ENCODE peak calls at places on chromosomes 7 and 10, in four cellular contexts. L is B cell, I is K562, W is mesothelial cell of epicardium. E is an unnamed sample.

GRCh38 chr10:114648368-114648767 is 9.7 kb downstream of the ABLIM1 start:
- DNase-seq in I (no peak), L (no peak), W (no peak), E (no peak)

GRCh38 chr10:134205-134742 is 981 bp upstream of the ZMYND11 start:
- DNase-seq in I (no peak), L (peak; percentile 39), W (peak; percentile 57), E (no peak)

GRCh38 chr7:116906391-116906790 is 44.0 kb downstream of the CAPZA2 start:
- DNase-seq in L (no peak), W (no peak), I (no peak), E (no peak)

GRCh38 chr10:103278862-103279298 is 1.9 kb downstream of the INA start:
- DNase-seq in I (peak; percentile 19), W (peak; percentile 82), L (no peak), E (peak; percentile 65)

GRCh38 chr10:21978191-21978862 is 25.2 kb downstream of the DNAJC1 start:
- DNase-seq in W (no peak), L (no peak), I (no peak), E (no peak)

GRCh38 chr7:25098096-25099046 is 26.7 kb downstream of the CYCS start:
- DNase-seq in W (peak; percentile 44), I (peak; percentile 73), L (peak; percentile 69), E (peak; percentile 77)

GRCh38 chr7:127879436-127879835 is 151.8 kb downstream of the LRRC4 start:
- DNase-seq in I (peak; percentile 34), L (no peak), W (no peak), E (no peak)

GRCh38 chr10:77622822-77623410 is 14.7 kb downstream of the KCNMA1 start:
- DNase-seq in W (no peak), L (no peak), I (no peak), E (no peak)

GRCh38 chr7:19773361-19773760 is at the start of gene TMEM196:
- DNase-seq in I (no peak), W (no peak), L (no peak), E (no peak)

GRCh38 chr7:111030358-111030735 is 60.6 kb upstream of the LRRN3 start:
- DNase-seq in I (no peak), L (no peak), W (no peak), E (no peak)

GRCh38 chr7:111866787-111867186 is 304.5 kb upstream of the IMMP2L start:
- DNase-seq in I (no peak), W (no peak), L (no peak), E (no peak)

GRCh38 chr10:95655571-95656290 is 780 bp downstream of the ALDH18A1 start:
- DNase-seq in I (peak; percentile 17), W (peak; percentile 51), L (no peak), E (peak; percentile 32)

GRCh38 chr7:151863386-151864079 is 13.4 kb downstream of the PRKAG2 start:
- DNase-seq in L (no peak), I (no peak), W (no peak), E (no peak)

GRCh38 chr7:71497233-71497946 is 365.4 kb downstream of the GALNT17 start:
- DNase-seq in L (no peak), W (no peak), I (no peak), E (no peak)

GRCh38 chr7:14924398-14924797 is 21.8 kb upstream of the DGKB start:
- DNase-seq in L (no peak), I (no peak), W (no peak), E (no peak)

GRCh38 chr10:103885617-103886016 is 30.2 kb upstream of the SH3PXD2A start:
- DNase-seq in I (no peak), W (no peak), L (no peak), E (no peak)

GRCh38 chr10:44023517-44023916 is 361.4 kb downstream of the CXCL12 start:
- DNase-seq in I (no peak), L (no peak), W (no peak), E (no peak)

GRCh38 chr7:12062062-12062461 is 149.0 kb upstream of the TMEM106B start:
- DNase-seq in L (no peak), W (no peak), I (peak; percentile 5), E (no peak)

GRCh38 chr7:127901895-127902703 is 129.1 kb downstream of the LRRC4 start:
- DNase-seq in L (no peak), W (no peak), I (no peak), E (no peak)

GRCh38 chr10:114518401-114519305 is 114.4 kb upstream of the AFAP1L2 start:
- DNase-seq in I (no peak), L (no peak), W (no peak), E (no peak)

GRCh38 chr10:129877773-129878371 is 86.2 kb downstream of the EBF3 start:
- DNase-seq in W (no peak), L (no peak), I (peak; percentile 39), E (peak; percentile 51)

GRCh38 chr7:156956733-156957132 is 7.2 kb downstream of the NOM1 start:
- DNase-seq in L (no peak), I (no peak), W (no peak), E (no peak)

GRCh38 chr10:94402204-94403033 is at the start of gene TBC1D12:
- DNase-seq in L (peak; percentile 70), I (peak; percentile 87), W (peak; percentile 86), E (peak; percentile 91)

GRCh38 chr7:194257-194995 is 2.1 kb downstream of the FAM20C start:
- DNase-seq in I (no peak), L (no peak), W (no peak), E (no peak)

GRCh38 chr7:15005672-15006071 is 103.1 kb upstream of the DGKB start:
- DNase-seq in W (no peak), L (no peak), I (no peak), E (no peak)

GRCh38 chr7:107742678-107743566 is 1.0 kb upstream of the CBLL1 start:
- DNase-seq in I (peak; percentile 64), L (peak; percentile 73), W (peak; percentile 70), E (no peak)

GRCh38 chr7:91326516-91327209 is 62.4 kb downstream of the FZD1 start:
- DNase-seq in L (no peak), I (no peak), W (no peak), E (no peak)

GRCh38 chr7:112173214-112173905 is 32.8 kb downstream of the DOCK4 start:
- DNase-seq in I (no peak), L (no peak), W (no peak), E (no peak)

GRCh38 chr10:115558252-115558651 is 465.1 kb downstream of the ATRNL1 start:
- DNase-seq in I (no peak), L (no peak), W (no peak), E (no peak)

GRCh38 chr10:106987362-106987761 is 177.1 kb downstream of the SORCS1 start:
- DNase-seq in W (no peak), I (no peak), L (no peak), E (no peak)

GRCh38 chr7:148914208-148914777 is 30.2 kb upstream of the EZH2 start:
- DNase-seq in L (no peak), W (no peak), I (peak; percentile 60), E (peak; percentile 59)

GRCh38 chr7:108028111-108028510 is 25.1 kb upstream of the LAMB1 start:
- DNase-seq in I (no peak), L (no peak), W (no peak), E (no peak)

GRCh38 chr10:1050555-1050954 is 1.6 kb upstream of the IDI1 start:
- DNase-seq in I (no peak), W (no peak), L (no peak), E (no peak)

GRCh38 chr7:99728615-99729014 is 6.4 kb downstream of the CYP3A7 start:
- DNase-seq in I (no peak), W (no peak), L (no peak), E (no peak)

GRCh38 chr7:101164071-101164840 is 1.1 kb downstream of the VGF start:
- DNase-seq in I (no peak), W (peak; percentile 80), L (no peak), E (no peak)

GRCh38 chr10:116665541-116666125 is 44.9 kb downstream of the PNLIPRP2 start:
- DNase-seq in I (no peak), L (no peak), W (no peak), E (no peak)

GRCh38 chr7:38318803-38319416 is 45.5 kb upstream of the TARP start:
- DNase-seq in L (no peak), I (peak; percentile 55), W (no peak), E (peak; percentile 67)

GRCh38 chr10:7260912-7261700 is 149.7 kb downstream of the SFMBT2 start:
- DNase-seq in I (no peak), L (no peak), W (no peak), E (no peak)

GRCh38 chr10:14456870-14457266 is 126.1 kb upstream of the FRMD4A start:
- DNase-seq in L (no peak), W (no peak), I (no peak), E (no peak)
- TF ChIP-seq CTCF in L (no peak), W (no peak), I (no peak), E (no peak)

GRCh38 chr10:17474595-17474994 is 20.2 kb upstream of the ST8SIA6 start:
- DNase-seq in L (no peak), I (peak; percentile 64), W (no peak), E (no peak)
- TF ChIP-seq CTCF in L (no peak), I (peak; percentile 69), W (no peak), E (no peak)

GRCh38 chr10:97138174-97138573 is 47.6 kb downstream of the SLIT1 start:
- DNase-seq in W (no peak), I (peak; percentile 29), L (no peak), E (no peak)
- TF ChIP-seq CTCF in W (no peak), I (no peak), L (no peak), E (no peak)

GRCh38 chr10:49135575-49136313 is 1.9 kb upstream of the FAM170B start:
- DNase-seq in W (no peak), L (peak; percentile 50), I (no peak), E (peak; percentile 38)
- TF ChIP-seq CTCF in W (no peak), L (no peak), I (no peak), E (no peak)

DNA sequence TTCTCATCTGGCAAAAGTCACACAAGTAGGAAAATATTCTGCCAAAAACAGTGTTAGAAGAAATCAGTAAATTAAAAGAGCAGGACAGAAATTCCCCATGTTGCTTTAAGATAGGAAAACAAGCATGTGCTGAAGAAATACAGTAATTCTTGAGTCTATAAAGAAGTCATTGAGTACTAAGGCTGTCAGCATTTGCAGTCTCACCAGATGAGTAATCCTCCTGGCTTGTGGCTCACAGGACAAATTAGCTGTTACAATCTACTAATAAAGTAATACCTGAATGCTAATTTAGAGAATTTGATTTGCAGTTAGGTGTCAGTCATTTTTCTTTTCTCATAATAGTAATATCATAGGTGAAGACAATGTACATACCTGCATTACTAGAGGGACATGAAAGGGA is 1158.9 kb upstream of the CELF2 start:
- DNase-seq in I (no peak), L (no peak), W (no peak), E (no peak)
- TF ChIP-seq CTCF in I (no peak), L (no peak), W (no peak), E (no peak)

GRCh38 chr7:30682131-30683083 is at the start of gene CRHR2:
- DNase-seq in L (no peak), I (peak; percentile 30), W (peak; percentile 59), E (peak; percentile 59)
- TF ChIP-seq CTCF in L (peak; percentile 9), I (peak; percentile 27), W (peak; percentile 19), E (no peak)

GRCh38 chr10:108112218-108112617 is 947.7 kb upstream of the SORCS1 start:
- DNase-seq in L (no peak), W (no peak), I (no peak), E (no peak)
- TF ChIP-seq CTCF in L (no peak), W (no peak), I (no peak), E (no peak)